ENCODE peak calls at places on chromosomes 5 and 9, in eight cellular contexts. M is gastrocnemius medialis, B is WERI-Rb-1, L is neural progenitor cell, R is AG09309, Y is neural crest cell, S is mammary epithelial cell, I is omental fat pad. A is an unnamed sample.

GRCh38 chr5:174531782-174532191 is 192.6 kb upstream of the MSX2 start:
- DNase-seq in I (no peak), L (peak), S (no peak), Y (no peak), R (no peak), M (no peak), B (no peak), A (no peak)

GRCh38 chr5:180291943-180292831 is at the start of gene MAPK9:
- DNase-seq in I (peak), Y (peak), R (peak), B (peak), L (peak), M (peak), S (peak), A (no peak)

GRCh38 chr9:91231619-91232018 is 130.1 kb downstream of the AUH start:
- DNase-seq in R (no peak), S (no peak), M (no peak), L (no peak), Y (no peak), B (no peak), I (no peak), A (no peak)

GRCh38 chr5:148060881-148061280 is 2.9 kb upstream of the SPINK5 start:
- DNase-seq in R (no peak), M (no peak), S (no peak), I (no peak), B (no peak), L (no peak), Y (no peak), A (no peak)

GRCh38 chr5:172114875-172115422 is 73.1 kb downstream of the STK10 start:
- DNase-seq in S (no peak), B (no peak), Y (no peak), R (no peak), M (no peak), I (no peak), L (no peak), A (no peak)

GRCh38 chr9:91101598-91102168 is 260.0 kb downstream of the AUH start:
- DNase-seq in Y (no peak), B (no peak), I (no peak), L (no peak), S (no peak), M (peak), R (no peak), A (no peak)

GRCh38 chr5:38118080-38118479 is 140.3 kb upstream of the EGFLAM start:
- DNase-seq in R (no peak), S (no peak), I (no peak), M (no peak), B (no peak), Y (no peak), L (no peak), A (no peak)

GRCh38 chr5:180640765-180641565 is 8.4 kb downstream of the FLT4 start:
- DNase-seq in M (no peak), R (no peak), Y (no peak), I (peak), S (no peak), B (no peak), L (no peak), A (no peak)

GRCh38 chr5:67310740-67311139 is 114.1 kb upstream of the CD180 start:
- DNase-seq in R (no peak), I (no peak), S (no peak), L (no peak), B (no peak), M (no peak), Y (no peak), A (no peak)

GRCh38 chr5:124841829-124842712 is 95.6 kb upstream of the ZNF608 start:
- DNase-seq in L (no peak), S (peak), B (no peak), I (no peak), R (no peak), M (no peak), Y (no peak), A (no peak)

GRCh38 chr5:134018986-134019316 is 14.2 kb upstream of the VDAC1 start:
- DNase-seq in I (no peak), L (no peak), M (no peak), S (no peak), R (no peak), Y (no peak), B (no peak), A (no peak)

GRCh38 chr9:124293712-124294504 is 36.2 kb downstream of the NEK6 start:
- DNase-seq in R (no peak), L (no peak), I (no peak), S (no peak), Y (no peak), B (no peak), M (no peak), A (no peak)

GRCh38 chr5:167797933-167798332 is 493.5 kb upstream of the WWC1 start:
- DNase-seq in B (no peak), Y (no peak), L (no peak), R (no peak), M (no peak), I (no peak), S (peak), A (no peak)

GRCh38 chr9:75964431-75964830 is 74.0 kb downstream of the PCSK5 start:
- DNase-seq in Y (no peak), B (no peak), R (no peak), L (no peak), I (no peak), S (peak), M (no peak), A (no peak)

GRCh38 chr5:55918097-55919035 is 67.2 kb downstream of the IL31RA start:
- DNase-seq in R (no peak), Y (no peak), M (no peak), L (no peak), I (no peak), B (no peak), S (no peak), A (peak)

GRCh38 chr5:17217421-17218352 is at the start of gene BASP1:
- DNase-seq in L (peak), M (no peak), B (peak), Y (peak), S (peak), R (no peak), I (no peak), A (no peak)

GRCh38 chr9:128215491-128216404 is 12.6 kb downstream of the DNM1 start:
- DNase-seq in S (no peak), Y (no peak), B (no peak), R (peak), L (no peak), I (no peak), M (peak), A (no peak)

GRCh38 chr9:21502586-21502985 is 20.5 kb upstream of the IFNE start:
- DNase-seq in B (no peak), R (no peak), M (no peak), L (no peak), Y (no peak), I (no peak), S (no peak), A (no peak)

DNA sequence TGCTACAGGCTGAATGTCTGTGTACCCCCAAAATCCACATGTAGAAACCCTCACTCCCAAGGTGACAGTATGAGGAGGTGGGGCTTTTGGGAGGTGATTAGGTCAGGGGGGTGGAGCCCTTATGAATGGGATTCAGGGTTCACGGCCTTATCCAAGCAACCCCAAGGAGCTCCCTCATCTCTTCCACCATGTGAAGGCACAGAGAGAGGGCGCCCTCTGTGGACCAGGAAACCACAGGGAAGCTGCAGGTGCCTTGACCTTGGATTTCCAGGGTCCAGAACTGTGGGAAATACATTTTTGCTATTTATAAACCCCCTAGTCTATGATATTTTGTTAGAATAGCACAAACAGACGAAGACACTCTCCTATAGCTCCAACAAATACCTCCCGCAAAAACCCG is 53.6 kb upstream of the IRX2 start:
- DNase-seq in B (peak), M (no peak), I (no peak), Y (no peak), R (no peak), L (no peak), S (peak), A (peak)
- TF ChIP-seq CTCF in B (peak), M (no peak), I (no peak), Y (peak), R (no peak), L (peak), S (peak), A (no peak)

GRCh38 chr5:151183451-151184245 is 26.1 kb upstream of the ANXA6 start:
- DNase-seq in Y (no peak), I (no peak), R (no peak), S (peak), L (no peak), B (peak), M (no peak), A (peak)

GRCh38 chr5:151182976-151183375 is 25.4 kb upstream of the ANXA6 start:
- DNase-seq in R (no peak), S (no peak), L (no peak), B (no peak), M (no peak), I (no peak), Y (no peak), A (peak)

GRCh38 chr5:151186538-151186937 is 29.0 kb upstream of the ANXA6 start:
- DNase-seq in S (no peak), R (no peak), Y (no peak), L (no peak), M (no peak), I (no peak), B (no peak), A (peak)

GRCh38 chr5:151184316-151185042 is 26.9 kb upstream of the ANXA6 start:
- DNase-seq in L (no peak), M (no peak), B (no peak), S (no peak), Y (no peak), I (no peak), R (no peak), A (peak)

GRCh38 chr5:151186052-151186451 is 28.5 kb upstream of the ANXA6 start:
- DNase-seq in S (no peak), Y (no peak), R (no peak), L (no peak), M (no peak), B (no peak), I (no peak), A (no peak)
- TF ChIP-seq CTCF in S (no peak), Y (no peak), R (no peak), L (no peak), M (no peak), B (no peak), I (no peak), A (no peak)

GRCh38 chr9:121026768-121027167 is 23.3 kb downstream of the C5 start:
- DNase-seq in Y (no peak), I (no peak), L (no peak), B (no peak), R (no peak), M (no peak), S (no peak), A (no peak)

GRCh38 chr9:121024237-121024636 is 25.8 kb downstream of the C5 start:
- DNase-seq in Y (no peak), R (no peak), M (no peak), S (no peak), I (no peak), B (no peak), L (no peak), A (no peak)

GRCh38 chr9:121021294-121021693 is 28.8 kb downstream of the C5 start:
- DNase-seq in B (no peak), R (no peak), S (no peak), L (no peak), Y (no peak), I (no peak), M (peak), A (no peak)

GRCh38 chr9:121026260-121026691 is 23.8 kb downstream of the C5 start:
- DNase-seq in Y (no peak), M (no peak), I (no peak), B (no peak), S (no peak), L (no peak), R (no peak), A (no peak)

DNA sequence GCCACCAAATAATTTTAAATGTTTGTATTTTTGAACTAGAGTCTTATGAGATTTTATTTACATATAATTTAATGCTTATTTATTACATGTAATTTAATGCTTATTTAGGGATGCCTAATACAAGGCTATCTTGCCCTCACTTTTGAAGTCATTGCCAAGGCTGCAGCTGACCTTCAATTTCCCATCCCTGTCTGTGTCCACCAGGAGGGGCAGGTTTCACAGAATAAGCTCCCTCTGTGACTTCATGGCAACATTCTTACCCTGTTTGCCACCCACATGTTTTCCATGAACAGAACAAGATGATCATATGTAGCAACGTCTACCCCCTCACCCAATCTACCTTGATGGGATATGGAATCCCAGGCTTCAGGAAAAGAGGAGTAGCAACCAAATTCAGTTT is 27.0 kb downstream of the C5 start:
- DNase-seq in R (no peak), Y (no peak), I (no peak), L (no peak), S (peak), B (peak), M (no peak), A (no peak)
- TF ChIP-seq CTCF in R (peak), Y (peak), I (no peak), L (no peak), S (no peak), B (peak), M (no peak), A (no peak)

GRCh38 chr9:121599872-121600585 is 51.4 kb upstream of the DAB2IP start:
- DNase-seq in L (peak), M (no peak), R (no peak), Y (no peak), I (no peak), S (no peak), B (peak), A (no peak)
- TF ChIP-seq CTCF in L (peak), M (no peak), R (no peak), Y (no peak), I (no peak), S (no peak), B (peak), A (no peak)

GRCh38 chr5:35593338-35593737 is 24.3 kb upstream of the SPEF2 start:
- DNase-seq in S (no peak), I (no peak), R (no peak), L (no peak), M (no peak), B (no peak), Y (no peak), A (no peak)

GRCh38 chr5:35600591-35600990 is 17.1 kb upstream of the SPEF2 start:
- DNase-seq in B (no peak), M (no peak), L (no peak), S (no peak), I (no peak), Y (no peak), R (no peak), A (no peak)

DNA sequence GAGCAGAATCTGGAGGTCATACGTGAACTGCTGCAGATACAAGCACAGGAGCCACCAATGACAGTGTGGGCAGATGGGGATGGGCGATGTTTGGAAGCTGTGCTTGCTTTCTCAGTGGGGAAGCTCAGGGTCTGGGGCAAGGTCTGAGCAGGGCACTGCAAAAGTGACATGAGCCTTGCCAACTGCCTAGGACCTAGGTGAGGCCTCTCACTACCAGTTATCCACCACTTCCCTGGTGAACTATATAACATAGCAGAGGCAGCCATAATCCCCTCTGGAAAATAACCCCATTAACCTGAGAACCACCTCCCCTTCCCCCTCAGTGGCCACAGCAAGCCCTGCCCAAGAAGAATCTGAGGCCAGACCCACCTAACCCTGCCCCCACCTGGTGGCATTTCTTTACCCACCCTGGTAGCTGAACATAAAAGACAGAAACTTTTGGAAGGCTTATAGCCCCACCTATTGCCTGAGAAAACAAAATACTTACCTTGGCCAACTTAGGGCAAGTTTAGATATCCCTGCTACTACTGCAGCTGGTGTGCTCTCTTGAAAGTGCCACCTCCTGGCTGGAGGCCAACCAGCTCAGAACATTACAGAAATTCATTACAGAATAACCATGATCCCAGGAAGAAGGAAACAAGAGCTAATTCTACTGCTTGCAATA is 18.8 kb upstream of the SPEF2 start:
- DNase-seq in L (peak), S (no peak), Y (no peak), M (no peak), R (no peak), B (no peak), I (no peak), A (no peak)
- TF ChIP-seq CTCF in L (peak), S (no peak), Y (no peak), M (no peak), R (no peak), B (no peak), I (no peak), A (no peak)

GRCh38 chr5:99715921-99716320 is 787.1 kb upstream of the CHD1 start:
- DNase-seq in R (no peak), I (no peak), M (no peak), Y (no peak), L (peak), B (no peak), S (no peak), A (no peak)
- TF ChIP-seq CTCF in R (no peak), I (no peak), M (no peak), Y (no peak), L (peak), B (no peak), S (no peak), A (no peak)

DNA sequence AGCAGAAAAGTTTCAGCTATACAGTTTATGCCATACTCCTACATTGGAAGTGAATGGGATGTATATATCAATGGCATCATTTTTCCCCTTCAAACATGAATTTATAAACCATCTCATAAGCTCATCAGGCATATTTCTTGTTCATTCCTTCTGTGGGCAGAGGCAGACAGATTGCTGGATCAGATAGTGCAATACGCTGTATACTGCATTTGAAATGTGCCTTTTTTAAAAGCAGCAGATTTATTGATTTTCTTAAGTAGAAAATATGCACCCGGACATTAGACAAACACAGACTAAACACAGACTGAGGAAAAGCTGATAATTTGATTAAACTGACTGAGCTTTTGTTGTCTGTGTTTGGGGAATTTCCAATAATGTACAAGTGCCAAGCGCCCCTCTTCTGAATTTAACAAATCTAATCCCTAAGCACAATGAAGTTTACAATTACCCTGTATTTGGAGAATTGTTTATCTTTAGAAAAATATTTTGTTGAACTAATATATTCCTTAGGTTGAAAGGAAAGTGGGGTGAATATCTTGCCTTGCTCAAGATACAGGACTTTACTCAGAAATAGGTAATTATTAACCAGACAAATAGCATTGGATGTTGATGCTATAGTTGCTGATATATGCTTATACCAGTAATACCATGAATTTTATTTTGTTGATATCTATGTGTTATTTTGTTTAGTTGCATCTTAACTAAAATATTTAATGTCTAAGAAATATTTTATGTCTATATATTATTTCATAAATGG is 566.6 kb upstream of the MEF2C start:
- DNase-seq in I (no peak), L (no peak), R (no peak), M (no peak), B (no peak), S (no peak), Y (no peak), A (no peak)
- TF ChIP-seq CTCF in I (no peak), L (no peak), R (no peak), M (no peak), B (no peak), S (no peak), Y (no peak), A (no peak)

A was measured in esophagus muscularis mucosa.